ENCODE peak calls at places on chromosomes 16 and 17, in seven cellular contexts. D is cardiac muscle cell, T is mucosa of descending colon, Y is thoracic aorta, O is iPS DF 6.9, Z is aorta, S is endodermal cell. X is an unnamed sample. For H3K4me1, the result is how much of the 10 kb centered on the place peaks cover.

GRCh38 chr17:16250635-16251034 is 33.6 kb downstream of the PIGL start:
- DNase-seq in O (no peak), S (no peak), Y (no peak), Z (no peak), T (no peak), D (peak), X (no peak)

GRCh38 chr16:25030420-25031131 is 15.4 kb upstream of the ARHGAP17 start:
- DNase-seq in S (no peak), Y (no peak), T (no peak), D (no peak), Z (no peak), O (no peak), X (no peak)

GRCh38 chr17:3800362-3801042 is 486 bp downstream of the ITGAE start:
- DNase-seq in T (no peak), O (no peak), D (no peak), S (no peak), Y (no peak), Z (no peak), X (no peak)

GRCh38 chr16:23182675-23183485 is at the start of gene SCNN1G:
- DNase-seq in D (no peak), T (peak), Z (no peak), S (peak), O (no peak), Y (no peak), X (no peak)

GRCh38 chr17:50531428-50532025 is 1.0 kb upstream of the EPN3 start:
- DNase-seq in D (no peak), O (no peak), S (no peak), Z (no peak), T (no peak), Y (no peak), X (no peak)

GRCh38 chr17:74641224-74641948 is 17.8 kb upstream of the CD300E start:
- DNase-seq in T (no peak), S (no peak), O (no peak), D (no peak), Y (no peak), Z (no peak), X (no peak)

GRCh38 chr16:13332713-13333255 is 431.4 kb downstream of the SHISA9 start:
- DNase-seq in O (no peak), T (no peak), Z (no peak), Y (no peak), S (peak), D (no peak), X (no peak)

GRCh38 chr17:46044286-46044928 is 45.4 kb downstream of the STH start:
- DNase-seq in S (peak), D (peak), Z (peak), Y (peak), T (peak), O (peak), X (peak)

GRCh38 chr17:55348749-55349354 is 72.8 kb downstream of the MMD start:
- DNase-seq in T (peak), Y (no peak), D (peak), S (peak), O (no peak), Z (no peak), X (peak)

GRCh38 chr17:76378548-76379274 is 5.7 kb upstream of the SPHK1 start:
- DNase-seq in S (no peak), D (no peak), O (no peak), Y (no peak), Z (no peak), T (no peak), X (no peak)

GRCh38 chr17:53039981-53040380 is 782.7 kb upstream of the KIF2B start:
- DNase-seq in S (no peak), D (no peak), T (no peak), Y (no peak), Z (no peak), O (no peak), X (no peak)

GRCh38 chr16:28258571-28258970 is 33.8 kb upstream of the SBK1 start:
- DNase-seq in Y (no peak), O (no peak), Z (peak), D (peak), S (peak), T (no peak), X (no peak)

GRCh38 chr17:64500487-64500859 is 3.6 kb upstream of the POLG2 start:
- DNase-seq in S (no peak), O (no peak), Z (no peak), D (no peak), T (no peak), Y (no peak), X (no peak)
- H3K4me1 ChIP-seq in S (under half), O (under half), Z (under half), D (under half), T (half or more), Y (under half), X (under half)

DNA sequence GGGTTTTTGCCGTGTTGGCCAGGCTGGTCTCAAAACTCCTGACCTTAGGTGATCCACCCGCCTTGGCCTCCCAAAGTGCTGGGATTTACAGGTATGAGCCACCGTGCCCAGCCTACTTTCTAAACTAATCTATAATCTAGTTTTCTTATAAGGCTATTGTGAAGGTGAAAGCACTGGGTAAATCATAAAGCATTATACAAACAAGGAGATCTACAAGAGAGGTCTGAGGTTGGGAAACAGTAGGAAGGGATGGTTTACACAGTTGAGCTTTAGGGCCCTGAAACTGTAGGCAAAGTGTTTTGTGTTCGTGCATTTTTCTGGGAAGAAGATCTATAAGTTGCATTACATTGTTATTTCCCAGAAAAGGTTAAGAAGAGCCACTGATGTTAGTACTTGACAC is 84.9 kb upstream of the MED13 start:
- DNase-seq in Y (no peak), T (no peak), D (no peak), O (no peak), S (peak), Z (no peak), X (no peak)
- H3K4me1 ChIP-seq in Y (under half), T (under half), D (under half), O (under half), S (under half), Z (under half), X (under half)

DNA sequence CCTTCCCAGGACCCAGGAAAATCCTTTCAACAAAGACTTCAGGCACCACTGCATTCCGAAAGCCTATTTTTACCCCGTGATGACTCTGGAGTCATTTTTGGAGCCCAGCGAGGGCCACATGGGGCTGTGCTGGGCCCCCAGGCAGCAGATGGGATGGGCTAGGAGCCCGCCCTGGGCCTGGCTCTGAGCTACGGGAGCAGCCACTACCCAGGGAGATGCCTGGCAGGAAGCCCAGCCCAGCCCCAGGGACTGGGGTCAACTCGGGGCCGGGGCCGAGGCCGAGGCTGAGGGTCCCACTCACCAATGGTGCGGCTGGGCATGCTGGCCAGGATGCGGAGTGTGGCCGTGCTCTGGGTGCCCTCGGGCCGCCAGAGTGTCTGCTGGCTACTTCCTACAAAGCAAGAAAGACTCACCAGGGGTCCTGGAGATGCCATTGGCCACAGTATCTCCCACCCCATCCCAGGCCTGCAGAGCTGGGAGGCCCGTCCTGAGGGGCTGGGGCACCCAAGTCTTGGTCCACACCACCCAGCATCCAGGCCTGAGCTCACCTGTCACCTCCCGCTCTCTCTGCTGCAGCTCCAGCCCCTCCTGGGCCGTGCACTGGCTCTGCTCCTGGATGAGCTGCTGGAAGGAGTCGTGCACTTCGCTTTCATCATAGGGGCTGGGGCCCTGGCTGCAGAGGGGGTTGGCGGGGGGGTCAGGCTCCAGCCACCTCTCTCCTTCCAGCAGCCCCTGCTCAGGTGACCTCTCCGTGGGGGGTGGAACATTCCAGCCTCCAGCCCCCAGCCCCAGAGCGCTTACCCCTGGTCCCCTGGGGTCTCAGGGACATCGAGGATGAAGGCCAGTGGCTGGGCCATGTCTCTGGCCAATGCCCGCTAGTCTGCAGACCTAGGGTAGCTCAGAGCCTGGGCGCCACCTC is 2.3 kb downstream of the TMC6 start:
- DNase-seq in Z (peak), Y (no peak), O (no peak), D (no peak), T (no peak), S (no peak), X (no peak)
- H3K4me1 ChIP-seq in Z (under half), Y (under half), O (under half), D (under half), T (under half), S (under half), X (under half)

DNA sequence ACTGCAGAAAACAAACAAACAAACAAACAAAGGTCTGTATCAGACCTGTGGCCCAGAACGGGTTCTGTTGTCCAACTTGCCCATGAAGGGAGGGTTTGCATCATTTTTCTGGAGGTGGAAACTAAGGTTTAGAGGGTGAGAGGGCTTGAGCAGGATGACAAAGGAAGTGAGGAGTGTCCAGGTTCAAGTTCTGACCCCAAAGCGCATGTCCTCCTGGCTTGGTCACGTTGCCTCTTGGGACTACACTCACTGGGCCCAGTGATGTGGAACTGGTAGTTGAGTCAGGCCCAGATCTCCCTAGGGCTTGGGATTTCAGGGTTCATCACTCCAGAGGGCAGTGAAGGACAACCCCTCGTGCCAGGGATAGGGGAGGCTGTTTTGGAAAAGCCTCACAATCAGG is 1.8 kb downstream of the SREBF1 start:
- DNase-seq in T (no peak), O (no peak), D (no peak), S (no peak), Y (no peak), Z (no peak), X (no peak)
- H3K4me1 ChIP-seq in T (half or more), O (under half), D (under half), S (under half), Y (under half), Z (under half), X (under half)

GRCh38 chr16:75263963-75264445 is 12.6 kb upstream of the BCAR1 start:
- DNase-seq in Y (no peak), O (no peak), D (no peak), T (no peak), S (no peak), Z (peak), X (no peak)
- H3K4me1 ChIP-seq in Y (under half), O (under half), D (under half), T (half or more), S (under half), Z (under half), X (under half)

GRCh38 chr16:70696368-70696767 is 10.5 kb upstream of the MTSS2 start:
- DNase-seq in S (no peak), Z (no peak), Y (no peak), O (no peak), T (no peak), D (no peak), X (no peak)

GRCh38 chr16:70699696-70700095 is 13.8 kb upstream of the MTSS2 start:
- DNase-seq in T (no peak), S (no peak), Z (no peak), D (no peak), Y (no peak), O (no peak), X (no peak)

GRCh38 chr16:70696952-70697600 is 11.2 kb upstream of the MTSS2 start:
- DNase-seq in T (no peak), Y (no peak), O (no peak), D (no peak), Z (no peak), S (peak), X (peak)

GRCh38 chr16:70698901-70699300 is 13.0 kb upstream of the MTSS2 start:
- DNase-seq in T (no peak), S (no peak), O (no peak), D (no peak), Y (no peak), Z (no peak), X (no peak)

DNA sequence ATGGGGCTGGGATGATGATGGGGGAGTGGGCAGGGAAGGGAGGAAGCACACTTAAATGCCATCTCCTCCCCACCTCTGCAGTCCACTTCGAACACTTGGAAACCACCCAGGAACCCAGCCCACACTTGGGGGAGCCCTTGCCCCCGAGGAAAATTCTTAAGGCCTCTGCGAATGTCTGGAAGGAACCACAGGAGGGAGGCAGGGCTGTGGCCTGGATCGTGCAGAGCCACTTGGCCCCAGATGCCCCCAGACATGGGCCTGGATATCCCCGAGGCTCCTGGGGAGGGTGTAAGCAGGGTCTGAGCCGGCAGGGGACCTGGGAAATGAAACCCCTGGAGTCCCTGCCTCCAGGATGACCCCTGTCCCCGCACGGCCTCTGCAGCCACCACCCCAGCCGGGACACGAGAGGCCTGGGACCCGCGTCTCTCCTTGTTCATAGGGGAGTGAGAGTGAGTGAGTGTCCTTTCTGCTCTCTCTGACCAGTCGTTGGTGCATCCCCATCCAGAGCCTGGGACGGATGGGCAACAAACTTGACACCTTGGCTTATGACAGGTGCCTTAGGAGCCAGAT is 11.8 kb upstream of the MTSS2 start:
- DNase-seq in D (no peak), O (no peak), T (no peak), S (no peak), Y (no peak), Z (no peak), X (no peak)
- H3K4me1 ChIP-seq in D (half or more), O (under half), T (under half), S (under half), Y (half or more), Z (under half), X (under half)

GRCh38 chr16:21283521-21284289 is 5.6 kb upstream of the CRYM start:
- DNase-seq in T (peak), S (peak), D (peak), Z (peak), O (no peak), Y (no peak), X (peak)

GRCh38 chr16:21279501-21279900 is 1.4 kb upstream of the CRYM start:
- DNase-seq in Z (no peak), T (no peak), Y (no peak), D (no peak), S (no peak), O (no peak), X (no peak)

GRCh38 chr16:21281698-21282389 is 3.8 kb upstream of the CRYM start:
- DNase-seq in Z (no peak), S (peak), O (no peak), D (no peak), Y (no peak), T (no peak), X (no peak)

GRCh38 chr16:21284414-21284813 is 6.3 kb upstream of the CRYM start:
- DNase-seq in T (no peak), Y (no peak), Z (no peak), S (no peak), D (no peak), O (no peak), X (no peak)
- H3K4me1 ChIP-seq in T (under half), Y (under half), Z (under half), S (under half), D (under half), O (under half), X (under half)

GRCh38 chr17:309361-309888 is 43.2 kb downstream of the RPH3AL start:
- DNase-seq in S (peak), O (no peak), T (no peak), Y (no peak), Z (peak), D (peak), X (no peak)

GRCh38 chr17:312476-313148 is 40.0 kb downstream of the RPH3AL start:
- DNase-seq in S (no peak), Y (no peak), T (no peak), Z (peak), D (no peak), O (no peak), X (no peak)

GRCh38 chr17:310111-311010 is 42.2 kb downstream of the RPH3AL start:
- DNase-seq in O (no peak), D (no peak), T (no peak), S (peak), Z (peak), Y (no peak), X (no peak)

GRCh38 chr17:313231-313630 is 39.4 kb downstream of the RPH3AL start:
- DNase-seq in D (no peak), O (no peak), Z (no peak), Y (no peak), T (no peak), S (no peak), X (no peak)

GRCh38 chr17:311119-311848 is 41.3 kb downstream of the RPH3AL start:
- DNase-seq in Z (peak), S (no peak), T (no peak), O (no peak), D (no peak), Y (no peak), X (no peak)
- H3K4me1 ChIP-seq in Z (under half), S (under half), T (under half), O (under half), D (under half), Y (under half), X (under half)

GRCh38 chr17:40301315-40301714 is 7.7 kb upstream of the RARA start:
- DNase-seq in Y (no peak), T (peak), O (no peak), S (peak), D (no peak), Z (no peak), X (peak)

GRCh38 chr17:40304464-40304863 is 4.5 kb upstream of the RARA start:
- DNase-seq in D (peak), O (no peak), T (no peak), Y (no peak), Z (no peak), S (no peak), X (no peak)

GRCh38 chr17:40306395-40306794 is 2.6 kb upstream of the RARA start:
- DNase-seq in T (no peak), Z (no peak), Y (no peak), O (no peak), D (no peak), S (peak), X (no peak)

GRCh38 chr17:40303009-40303657 is 5.8 kb upstream of the RARA start:
- DNase-seq in Z (no peak), D (peak), T (peak), S (peak), O (no peak), Y (no peak), X (no peak)

GRCh38 chr17:40303706-40304450 is 5.1 kb upstream of the RARA start:
- DNase-seq in S (no peak), O (no peak), Z (no peak), D (peak), T (no peak), Y (no peak), X (no peak)
- H3K4me1 ChIP-seq in S (under half), O (under half), Z (under half), D (under half), T (under half), Y (under half), X (under half)

X was measured in prostate gland.